ENCODE peak calls at places on chromosomes 3 and 15, in six cellular contexts. Z is fibroblast of lung, W is uterus, A is cardiac muscle cell, D is endothelial cell, H is A549. G is an unnamed sample.

GRCh38 chr15:89114974-89115373 is 26.7 kb downstream of the ABHD2 start:
- DNase-seq in Z (peak; percentile 79), W (no peak), A (peak; percentile 76), D (no peak), H (no peak), G (no peak)

GRCh38 chr15:67741313-67741712 is 84.0 kb upstream of the SKOR1 start:
- DNase-seq in Z (no peak), W (no peak), A (no peak), D (no peak), H (no peak), G (no peak)

GRCh38 chr15:55627730-55628368 is 39.7 kb upstream of the PYGO1 start:
- DNase-seq in Z (peak; percentile 93), W (peak; percentile 51), A (peak; percentile 90), D (no peak), H (peak; percentile 89), G (peak; percentile 96)

GRCh38 chr15:92839696-92840095 is 60.4 kb upstream of the CHD2 start:
- DNase-seq in Z (no peak), W (no peak), A (no peak), D (no peak), H (no peak), G (no peak)

GRCh38 chr15:68418611-68419161 is 13.3 kb downstream of the ITGA11 start:
- DNase-seq in Z (peak; percentile 90), W (peak; percentile 81), A (peak; percentile 86), D (no peak), H (no peak), G (peak; percentile 18)

GRCh38 chr3:81218023-81218422 is 543.4 kb downstream of the GBE1 start:
- DNase-seq in Z (peak; percentile 39), W (no peak), A (peak; percentile 55), D (peak; percentile 11), H (no peak), G (peak; percentile 34)

GRCh38 chr15:34984884-34985630 is 3.0 kb downstream of the ZNF770 start:
- DNase-seq in Z (peak; percentile 28), W (no peak), A (peak; percentile 65), D (no peak), H (no peak), G (peak; percentile 50)

GRCh38 chr3:134877788-134878187 is 82.7 kb downstream of the EPHB1 start:
- DNase-seq in Z (no peak), W (no peak), A (no peak), D (no peak), H (no peak), G (no peak)

GRCh38 chr3:172329070-172329469 is 119.2 kb downstream of the GHSR start:
- DNase-seq in Z (no peak), W (no peak), A (no peak), D (peak; percentile 17), H (no peak), G (no peak)

GRCh38 chr3:157182879-157183278 is 22.9 kb upstream of the CCNL1 start:
- DNase-seq in Z (no peak), W (no peak), A (peak; percentile 6), D (no peak), H (no peak), G (no peak)

GRCh38 chr15:92273732-92274131 is 119.9 kb upstream of the ST8SIA2 start:
- DNase-seq in Z (no peak), W (no peak), A (no peak), D (no peak), H (no peak), G (no peak)

GRCh38 chr15:54594115-54594514 is 602.6 kb downstream of the RSL24D1 start:
- DNase-seq in Z (no peak), W (no peak), A (no peak), D (no peak), H (no peak), G (no peak)

GRCh38 chr15:88623061-88623460 is 1.9 kb downstream of the AEN start:
- DNase-seq in Z (peak; percentile 66), W (no peak), A (peak; percentile 49), D (no peak), H (peak; percentile 96), G (peak; percentile 90)

GRCh38 chr3:177624523-177625495 is 427.5 kb upstream of the TBL1XR1 start:
- DNase-seq in Z (no peak), W (no peak), A (no peak), D (no peak), H (no peak), G (no peak)

GRCh38 chr15:74752011-74752410 is 3.4 kb downstream of the CYP1A2 start:
- DNase-seq in Z (no peak), W (no peak), A (no peak), D (no peak), H (no peak), G (no peak)

GRCh38 chr15:31485911-31486461 is 159.4 kb downstream of the KLF13 start:
- DNase-seq in Z (no peak), W (peak; percentile 7), A (no peak), D (no peak), H (no peak), G (no peak)

GRCh38 chr15:57296473-57297162 is 79.7 kb upstream of the CGNL1 start:
- DNase-seq in Z (no peak), W (no peak), A (no peak), D (no peak), H (no peak), G (no peak)

GRCh38 chr15:50881121-50882048 is 27.1 kb upstream of the AP4E1 start:
- DNase-seq in Z (peak; percentile 15), W (no peak), A (peak; percentile 26), D (no peak), H (no peak), G (peak; percentile 79)

GRCh38 chr15:70504305-70504951 is 258.9 kb downstream of the UACA start:
- DNase-seq in Z (peak; percentile 63), W (peak; percentile 41), A (peak; percentile 78), D (no peak), H (no peak), G (peak; percentile 78)

GRCh38 chr15:64092864-64093626 is 593 bp downstream of the CIAO2A start:
- DNase-seq in Z (peak; percentile 61), W (peak; percentile 29), A (peak; percentile 61), D (peak; percentile 41), H (peak; percentile 56), G (peak; percentile 36)

GRCh38 chr15:64090527-64090926 is 3.1 kb downstream of the CIAO2A start:
- DNase-seq in Z (no peak), W (no peak), A (no peak), D (no peak), H (no peak), G (no peak)

GRCh38 chr15:64093627-64094417 is at the start of gene CIAO2A:
- DNase-seq in Z (peak; percentile 99), W (peak; percentile 97), A (peak; percentile 99), D (peak; percentile 89), H (peak; percentile 96), G (peak; percentile 99)

GRCh38 chr15:64089553-64090280 is 3.9 kb downstream of the CIAO2A start:
- DNase-seq in Z (no peak), W (no peak), A (no peak), D (no peak), H (no peak), G (no peak)

DNA sequence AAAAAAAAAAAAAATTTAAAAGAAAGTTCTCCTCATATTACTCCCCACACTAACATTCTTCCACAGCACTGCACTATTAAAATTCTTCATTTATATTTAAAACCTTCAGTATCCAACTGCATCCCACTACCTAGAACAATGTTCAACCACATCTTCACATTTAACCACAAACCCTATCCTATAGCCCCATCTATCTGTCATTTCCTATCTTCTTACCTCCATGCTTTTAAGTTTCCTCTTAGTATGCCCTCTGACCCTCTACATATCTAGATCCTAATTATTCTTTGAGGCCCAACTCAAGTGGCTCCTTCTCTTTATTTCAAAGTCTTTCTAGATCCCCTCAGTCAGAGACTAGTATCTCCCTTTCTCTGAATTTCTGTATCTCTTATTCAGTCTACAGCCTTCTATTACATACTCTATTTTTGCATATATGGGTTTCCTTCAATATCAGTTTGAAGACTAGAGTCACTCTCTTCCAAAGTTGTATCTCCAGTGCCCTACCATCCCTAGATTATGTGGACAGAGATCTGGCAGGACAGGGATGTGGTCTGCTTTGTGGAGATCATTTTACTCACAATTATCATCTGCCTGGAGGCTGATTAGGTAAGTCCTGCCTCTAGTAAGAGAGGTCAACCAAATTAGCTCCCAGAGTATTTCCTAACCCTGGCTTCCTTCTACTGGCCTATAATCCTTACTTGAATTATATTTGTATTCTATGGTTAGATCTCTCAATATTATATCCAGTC is 1.4 kb downstream of the CIAO2A start:
- DNase-seq in Z (no peak), W (no peak), A (no peak), D (no peak), H (no peak), G (peak; percentile 22)
- TF ChIP-seq CTCF in Z (no peak), W (no peak), A (no peak), D (no peak), H (peak; percentile 19), G (no peak)

GRCh38 chr15:47383801-47384200 is 333.5 kb upstream of the SEMA6D start:
- DNase-seq in Z (no peak), W (no peak), A (no peak), D (no peak), H (no peak), G (no peak)

GRCh38 chr15:47386459-47386858 is 330.8 kb upstream of the SEMA6D start:
- DNase-seq in Z (no peak), W (no peak), A (no peak), D (no peak), H (no peak), G (no peak)

GRCh38 chr15:47383102-47383501 is 334.2 kb upstream of the SEMA6D start:
- DNase-seq in Z (no peak), W (no peak), A (no peak), D (no peak), H (no peak), G (no peak)

GRCh38 chr15:47384316-47384715 is 333.0 kb upstream of the SEMA6D start:
- DNase-seq in Z (peak; percentile 96), W (no peak), A (peak; percentile 96), D (peak; percentile 31), H (no peak), G (peak; percentile 78)

DNA sequence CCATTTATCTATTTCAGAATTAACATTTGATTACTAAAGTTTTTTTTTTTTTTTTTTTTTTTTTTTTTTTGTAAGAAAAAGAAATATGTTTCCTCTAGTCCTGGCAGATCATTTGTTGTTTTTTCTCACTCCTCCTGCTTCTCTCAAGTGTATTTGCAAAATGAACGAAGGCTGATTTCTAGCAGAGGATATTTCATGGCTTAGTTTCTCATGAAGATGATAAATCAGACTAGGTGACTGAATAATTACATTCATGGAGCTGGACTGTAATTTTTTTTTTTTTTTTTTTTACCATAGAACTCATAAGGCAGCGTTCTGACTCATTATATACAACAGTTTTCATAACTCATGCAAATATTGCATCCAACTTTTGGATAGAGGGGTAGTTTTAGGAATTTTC is 332.5 kb upstream of the SEMA6D start:
- DNase-seq in Z (peak; percentile 55), W (no peak), A (no peak), D (no peak), H (no peak), G (no peak)
- TF ChIP-seq CTCF in Z (no peak), W (no peak), A (no peak), D (no peak), H (no peak), G (no peak)

DNA sequence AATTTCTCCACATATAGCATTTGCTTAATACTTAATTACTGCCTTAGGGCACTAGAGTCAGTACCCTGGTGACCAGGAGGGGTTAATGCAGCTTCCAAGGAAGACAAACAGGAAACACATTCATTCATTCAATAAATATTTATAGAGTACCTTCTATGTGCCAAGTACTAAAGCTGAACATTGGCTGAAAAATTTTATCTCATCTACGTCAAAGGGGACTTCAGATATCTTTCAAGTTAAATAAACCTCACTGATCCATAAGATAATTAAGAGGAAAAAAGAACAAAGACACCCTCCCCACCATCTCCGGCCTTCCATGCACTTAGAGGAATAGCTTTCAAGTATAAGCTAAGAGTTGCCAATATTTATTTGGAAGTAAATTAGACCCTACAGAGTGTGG is 156.9 kb upstream of the PRICKLE2 start:
- DNase-seq in Z (peak; percentile 57), W (no peak), A (no peak), D (no peak), H (no peak), G (no peak)
- TF ChIP-seq CTCF in Z (no peak), W (no peak), A (no peak), D (no peak), H (no peak), G (no peak)

GRCh38 chr3:138460536-138461205 is 26.3 kb downstream of the ESYT3 start:
- DNase-seq in Z (no peak), W (no peak), A (no peak), D (no peak), H (no peak), G (no peak)
- TF ChIP-seq CTCF in Z (no peak), W (no peak), A (no peak), D (no peak), H (no peak), G (no peak)